ENCODE peak calls at places on chromosomes 7 and 10, in four cellular contexts. H is CD8-positive, alpha-beta memory T cell; R is body of pancreas; X is ovary. S is an unnamed sample.

GRCh38 chr7:70710011-70710480 is 421.9 kb upstream of the GALNT17 start:
- DNase-seq in H (no peak), R (no peak), X (no peak), S (peak; percentile 94)

GRCh38 chr7:53768191-53768590 is 732.8 kb downstream of the POM121L12 start:
- DNase-seq in H (no peak), R (no peak), X (no peak), S (no peak)

GRCh38 chr7:158323741-158324396 is 263.8 kb downstream of the PTPRN2 start:
- DNase-seq in H (no peak), X (no peak), R (no peak), S (no peak)

GRCh38 chr7:7122701-7123281 is 59.6 kb upstream of the C1GALT1 start:
- DNase-seq in R (no peak), X (no peak), H (no peak), S (peak; percentile 46)

GRCh38 chr7:83936056-83936703 is 258.4 kb downstream of the SEMA3A start:
- DNase-seq in H (peak; percentile 47), X (peak; percentile 34), R (peak; percentile 53), S (peak; percentile 46)

GRCh38 chr7:151179946-151180345 is 7.1 kb downstream of the ASB10 start:
- DNase-seq in R (no peak), H (no peak), X (no peak), S (no peak)

GRCh38 chr7:108660465-108660864 is 90.8 kb downstream of the DNAJB9 start:
- DNase-seq in R (no peak), X (no peak), H (no peak), S (no peak)

GRCh38 chr10:52818019-52818418 is 45.4 kb upstream of the MBL2 start:
- DNase-seq in R (no peak), X (no peak), H (no peak), S (peak; percentile 84)

DNA sequence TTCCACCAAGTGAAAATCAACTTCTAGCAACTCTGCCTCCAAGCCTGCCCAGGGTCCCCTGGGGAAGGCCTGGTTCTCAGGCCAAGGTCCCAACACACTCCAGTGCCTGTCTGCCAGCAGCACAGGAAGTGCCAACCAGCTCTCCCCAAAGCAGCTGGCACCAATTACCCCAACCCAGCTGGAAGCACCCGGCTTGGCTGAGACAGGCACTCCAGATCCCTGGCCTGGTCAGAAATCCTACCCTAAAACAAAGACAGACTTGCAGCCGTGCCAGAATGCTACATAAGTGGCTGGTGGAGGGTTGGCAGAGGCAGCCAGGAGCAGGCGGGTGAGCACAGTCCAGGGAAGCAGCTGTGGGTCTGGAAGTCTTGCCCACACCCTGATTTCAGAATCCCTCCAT is 200.2 kb downstream of the LSM5 start:
- DNase-seq in X (no peak), R (no peak), H (no peak), S (no peak)
- H3K4me1 ChIP-seq in X (no peaks in the 10 kb centered on the region), R (no peaks in the 10 kb centered on the region), H (no peaks in the 10 kb centered on the region), S (no peaks in the 10 kb centered on the region)

GRCh38 chr10:101003639-101004206 is 4.1 kb downstream of the LZTS2 start:
- DNase-seq in X (no peak), R (no peak), H (no peak), S (no peak)
- H3K4me1 ChIP-seq in X (peaks cover 18% of the 10 kb centered on the region), R (peaks cover 31% of the 10 kb centered on the region), H (peaks cover 9% of the 10 kb centered on the region), S (peaks cover 4% of the 10 kb centered on the region)

GRCh38 chr10:74207681-74208080 is 56.7 kb downstream of the ADK start:
- DNase-seq in H (no peak), R (no peak), X (no peak), S (no peak)

GRCh38 chr10:74199315-74199714 is 48.3 kb downstream of the ADK start:
- DNase-seq in X (no peak), R (no peak), H (no peak), S (no peak)

GRCh38 chr10:74208081-74208480 is 57.1 kb downstream of the ADK start:
- DNase-seq in R (peak; percentile 65), H (no peak), X (no peak), S (no peak)

GRCh38 chr10:74206727-74207126 is 55.7 kb downstream of the ADK start:
- DNase-seq in X (no peak), H (no peak), R (peak; percentile 82), S (peak; percentile 37)

GRCh38 chr10:74202356-74202755 is 51.3 kb downstream of the ADK start:
- DNase-seq in H (no peak), R (no peak), X (no peak), S (no peak)
- H3K4me1 ChIP-seq in H (no peaks in the 10 kb centered on the region), R (peaks cover 12% of the 10 kb centered on the region), X (no peaks in the 10 kb centered on the region), S (peaks cover 7% of the 10 kb centered on the region)

DNA sequence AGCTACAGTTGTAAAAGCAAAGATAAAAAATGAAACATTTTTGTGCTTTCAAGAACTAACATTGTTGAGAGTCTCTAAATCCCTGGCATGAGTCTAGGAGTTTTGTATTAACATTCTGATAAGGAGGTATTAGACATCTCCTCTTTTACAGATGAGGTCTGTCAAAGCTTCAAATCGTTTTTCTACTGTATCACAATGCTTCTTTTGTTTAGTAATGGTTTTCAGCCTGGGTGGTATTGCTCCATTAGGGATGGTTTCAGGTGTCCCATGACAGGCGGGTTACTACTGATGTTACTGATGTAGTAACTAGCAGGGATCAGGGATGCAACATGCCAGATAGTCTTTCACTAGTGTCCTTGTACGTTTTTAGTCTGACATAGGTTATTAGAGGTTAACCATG is 27.4 kb downstream of the STAM start:
- DNase-seq in H (no peak), X (no peak), R (no peak), S (no peak)
- H3K4me1 ChIP-seq in H (peaks cover 8% of the 10 kb centered on the region), X (peaks cover 10% of the 10 kb centered on the region), R (peaks cover 16% of the 10 kb centered on the region), S (peaks cover 41% of the 10 kb centered on the region)

S was measured in foreskin keratinocyte.